ENCODE peak calls at places on chromosomes 11 and 22, in ten cellular contexts. M is Kasumi-1; S is CD8-positive, alpha-beta memory T cell; U is occipital lobe; W is iris pigment epithelial cell; Q is stimulated activated CD4-positive, alpha-beta T cell treated with anti-CD3 and anti-CD28 coated beads, Interleukin-1b, Interleukin-23, amount 100 ng/mL, for 1 hour; Z is activated CD4-positive, alpha-beta T cell treated with anti-CD3 and anti-CD28 coated beads, Interleukin-2, amount 10 ng/mL, durations not matched to agents 7 days and 5 days; A is HAP-1; I is brain microvascular endothelial cell; B is kidney glomerular epithelial cell. V is an unnamed sample.
A peak's percentile ranks its signal among the peaks of the same experiment; 100 is the strongest.

GRCh38 chr11:118245946-118246562 is 6.1 kb downstream of the MPZL3 start:
- DNase-seq in M (no peak), S (no peak), U (no peak), W (no peak), Q (no peak), Z (no peak), A (no peak), I (no peak), B (no peak), V (no peak)

GRCh38 chr11:36791957-36792356 is 193.9 kb upstream of the RAG2 start:
- DNase-seq in M (no peak), S (no peak), U (no peak), W (no peak), Q (no peak), Z (no peak), A (no peak), I (no peak), B (no peak), V (no peak)

GRCh38 chr11:69153661-69154060 is 2.1 kb upstream of the SMIM38 start:
- DNase-seq in M (no peak), S (no peak), U (no peak), W (peak; percentile 25), Q (no peak), Z (no peak), A (no peak), I (peak; percentile 20), B (no peak), V (peak; percentile 52)

GRCh38 chr11:83628622-83629347 is 342.6 kb upstream of the CCDC90B start:
- DNase-seq in M (no peak), S (no peak), U (no peak), W (no peak), Q (no peak), Z (no peak), A (no peak), I (no peak), B (no peak), V (no peak)

GRCh38 chr11:34105079-34105956 is at the start of gene NAT10:
- DNase-seq in M (peak; percentile 97), S (peak; percentile 97), U (peak; percentile 90), W (peak; percentile 99), Q (peak; percentile 87), Z (peak; percentile 98), A (peak; percentile 97), I (peak; percentile 98), B (peak; percentile 97), V (peak; percentile 99)

GRCh38 chr11:112294688-112295340 is 34.2 kb upstream of the PLET1 start:
- DNase-seq in M (peak; percentile 35), S (no peak), U (no peak), W (no peak), Q (no peak), Z (no peak), A (no peak), I (no peak), B (no peak), V (peak; percentile 44)

GRCh38 chr11:18067372-18067771 is 21.3 kb upstream of the TPH1 start:
- DNase-seq in M (no peak), S (no peak), U (no peak), W (no peak), Q (no peak), Z (no peak), A (no peak), I (no peak), B (no peak), V (no peak)

GRCh38 chr11:117950999-117951961 is 22.1 kb upstream of the TMPRSS13 start:
- DNase-seq in M (peak; percentile 11), S (no peak), U (no peak), W (no peak), Q (no peak), Z (peak; percentile 73), A (no peak), I (no peak), B (no peak), V (no peak)

GRCh38 chr11:72962084-72962483 is 147.9 kb downstream of the ATG16L2 start:
- DNase-seq in M (no peak), S (no peak), U (no peak), W (peak; percentile 85), Q (no peak), Z (no peak), A (no peak), I (peak; percentile 31), B (no peak), V (no peak)

GRCh38 chr22:44721206-44721605 is 19.2 kb downstream of the PRR5 start:
- DNase-seq in M (no peak), S (no peak), U (no peak), W (peak; percentile 38), Q (no peak), Z (no peak), A (peak; percentile 68), I (no peak), B (no peak), V (no peak)

GRCh38 chr22:45742866-45743450 is 71.3 kb downstream of the ATXN10 start:
- DNase-seq in M (peak; percentile 52), S (no peak), U (no peak), W (peak; percentile 75), Q (no peak), Z (no peak), A (peak; percentile 40), I (peak; percentile 25), B (no peak), V (no peak)

GRCh38 chr22:21984793-21985192 is 2.2 kb upstream of the TOP3B start:
- DNase-seq in M (no peak), S (no peak), U (no peak), W (peak; percentile 65), Q (no peak), Z (no peak), A (peak; percentile 53), I (peak; percentile 16), B (no peak), V (no peak)

GRCh38 chr11:1303973-1304372 is 5.5 kb downstream of the TOLLIP start:
- DNase-seq in M (no peak), S (no peak), U (no peak), W (no peak), Q (no peak), Z (no peak), A (no peak), I (no peak), B (no peak), V (no peak)

GRCh38 chr11:34706709-34707461 is 86.0 kb downstream of the EHF start:
- DNase-seq in M (no peak), S (no peak), U (no peak), W (no peak), Q (no peak), Z (no peak), A (no peak), I (no peak), B (no peak), V (no peak)